ENCODE peak calls at places on chromosome 9, in seven cellular contexts. One of them, this sample, is unnamed.

GRCh38 chr9:122642226-122642625 is 15.2 kb downstream of the OR1B1 start:
- DNase-seq in AG10803: no peak
- DNase-seq in PC-3: peak
- DNase-seq in transverse colon: no peak
- DNase-seq in choroid plexus epithelial cell: peak
- DNase-seq in astrocyte: no peak
- DNase-seq in H1: no peak
- DNase-seq in this sample: peak

GRCh38 chr9:112757300-112757883 is 6.8 kb downstream of the SNX30 start:
- DNase-seq in astrocyte: no peak
- DNase-seq in AG10803: peak
- DNase-seq in choroid plexus epithelial cell: peak
- DNase-seq in PC-3: peak
- DNase-seq in H1: no peak
- DNase-seq in transverse colon: no peak
- DNase-seq in this sample: peak

GRCh38 chr9:22529426-22530199 is 83.0 kb downstream of the DMRTA1 start:
- DNase-seq in choroid plexus epithelial cell: peak
- DNase-seq in transverse colon: no peak
- DNase-seq in H1: no peak
- DNase-seq in PC-3: peak
- DNase-seq in astrocyte: peak
- DNase-seq in AG10803: no peak
- DNase-seq in this sample: no peak

GRCh38 chr9:75962186-75963036 is 71.9 kb downstream of the PCSK5 start:
- DNase-seq in transverse colon: no peak
- DNase-seq in H1: no peak
- DNase-seq in PC-3: no peak
- DNase-seq in choroid plexus epithelial cell: peak
- DNase-seq in AG10803: peak
- DNase-seq in astrocyte: no peak
- DNase-seq in this sample: no peak

GRCh38 chr9:133701981-133702797 is 36.0 kb downstream of the SARDH start:
- DNase-seq in AG10803: no peak
- DNase-seq in PC-3: no peak
- DNase-seq in choroid plexus epithelial cell: peak
- DNase-seq in astrocyte: peak
- DNase-seq in transverse colon: peak
- DNase-seq in H1: no peak
- DNase-seq in this sample: peak

GRCh38 chr9:6911901-6912650 is 154.3 kb downstream of the KDM4C start:
- DNase-seq in astrocyte: no peak
- DNase-seq in choroid plexus epithelial cell: no peak
- DNase-seq in H1: no peak
- DNase-seq in AG10803: peak
- DNase-seq in transverse colon: no peak
- DNase-seq in PC-3: no peak
- DNase-seq in this sample: no peak

GRCh38 chr9:35470894-35471293 is 19.0 kb upstream of the RUSC2 start:
- DNase-seq in astrocyte: peak
- DNase-seq in H1: no peak
- DNase-seq in PC-3: peak
- DNase-seq in AG10803: peak
- DNase-seq in transverse colon: no peak
- DNase-seq in choroid plexus epithelial cell: peak
- DNase-seq in this sample: peak

GRCh38 chr9:133612816-133613215 is 3.6 kb upstream of the FAM163B start:
- DNase-seq in choroid plexus epithelial cell: no peak
- DNase-seq in H1: no peak
- DNase-seq in PC-3: no peak
- DNase-seq in transverse colon: no peak
- DNase-seq in astrocyte: no peak
- DNase-seq in AG10803: no peak
- DNase-seq in this sample: no peak

GRCh38 chr9:109742759-109743388 is 37.1 kb upstream of the PALM2AKAP2 start:
- DNase-seq in AG10803: peak
- DNase-seq in astrocyte: peak
- DNase-seq in choroid plexus epithelial cell: peak
- DNase-seq in H1: no peak
- DNase-seq in PC-3: no peak
- DNase-seq in transverse colon: no peak
- DNase-seq in this sample: peak

GRCh38 chr9:12759767-12760166 is 15.1 kb upstream of the LURAP1L start:
- DNase-seq in astrocyte: peak
- DNase-seq in AG10803: peak
- DNase-seq in H1: no peak
- DNase-seq in PC-3: peak
- DNase-seq in choroid plexus epithelial cell: peak
- DNase-seq in transverse colon: no peak
- DNase-seq in this sample: peak

GRCh38 chr9:26811106-26811505 is 81.5 kb downstream of the CAAP1 start:
- DNase-seq in astrocyte: no peak
- DNase-seq in H1: no peak
- DNase-seq in choroid plexus epithelial cell: no peak
- DNase-seq in PC-3: peak
- DNase-seq in AG10803: no peak
- DNase-seq in transverse colon: no peak
- DNase-seq in this sample: peak

GRCh38 chr9:136049451-136050265 is 45.4 kb downstream of the NACC2 start:
- DNase-seq in AG10803: no peak
- DNase-seq in astrocyte: no peak
- DNase-seq in H1: no peak
- DNase-seq in choroid plexus epithelial cell: no peak
- DNase-seq in PC-3: no peak
- DNase-seq in transverse colon: no peak
- DNase-seq in this sample: no peak

GRCh38 chr9:136051568-136052432 is 43.3 kb downstream of the NACC2 start:
- DNase-seq in astrocyte: peak
- DNase-seq in PC-3: peak
- DNase-seq in transverse colon: peak
- DNase-seq in choroid plexus epithelial cell: peak
- DNase-seq in H1: peak
- DNase-seq in AG10803: peak
- DNase-seq in this sample: peak

GRCh38 chr9:136052433-136052880 is 42.6 kb downstream of the NACC2 start:
- DNase-seq in choroid plexus epithelial cell: no peak
- DNase-seq in H1: no peak
- DNase-seq in PC-3: peak
- DNase-seq in AG10803: peak
- DNase-seq in transverse colon: no peak
- DNase-seq in astrocyte: no peak
- DNase-seq in this sample: peak

GRCh38 chr9:136050266-136050705 is 44.8 kb downstream of the NACC2 start:
- DNase-seq in PC-3: no peak
- DNase-seq in choroid plexus epithelial cell: no peak
- DNase-seq in H1: no peak
- DNase-seq in AG10803: no peak
- DNase-seq in astrocyte: no peak
- DNase-seq in transverse colon: no peak
- DNase-seq in this sample: no peak

DNA sequence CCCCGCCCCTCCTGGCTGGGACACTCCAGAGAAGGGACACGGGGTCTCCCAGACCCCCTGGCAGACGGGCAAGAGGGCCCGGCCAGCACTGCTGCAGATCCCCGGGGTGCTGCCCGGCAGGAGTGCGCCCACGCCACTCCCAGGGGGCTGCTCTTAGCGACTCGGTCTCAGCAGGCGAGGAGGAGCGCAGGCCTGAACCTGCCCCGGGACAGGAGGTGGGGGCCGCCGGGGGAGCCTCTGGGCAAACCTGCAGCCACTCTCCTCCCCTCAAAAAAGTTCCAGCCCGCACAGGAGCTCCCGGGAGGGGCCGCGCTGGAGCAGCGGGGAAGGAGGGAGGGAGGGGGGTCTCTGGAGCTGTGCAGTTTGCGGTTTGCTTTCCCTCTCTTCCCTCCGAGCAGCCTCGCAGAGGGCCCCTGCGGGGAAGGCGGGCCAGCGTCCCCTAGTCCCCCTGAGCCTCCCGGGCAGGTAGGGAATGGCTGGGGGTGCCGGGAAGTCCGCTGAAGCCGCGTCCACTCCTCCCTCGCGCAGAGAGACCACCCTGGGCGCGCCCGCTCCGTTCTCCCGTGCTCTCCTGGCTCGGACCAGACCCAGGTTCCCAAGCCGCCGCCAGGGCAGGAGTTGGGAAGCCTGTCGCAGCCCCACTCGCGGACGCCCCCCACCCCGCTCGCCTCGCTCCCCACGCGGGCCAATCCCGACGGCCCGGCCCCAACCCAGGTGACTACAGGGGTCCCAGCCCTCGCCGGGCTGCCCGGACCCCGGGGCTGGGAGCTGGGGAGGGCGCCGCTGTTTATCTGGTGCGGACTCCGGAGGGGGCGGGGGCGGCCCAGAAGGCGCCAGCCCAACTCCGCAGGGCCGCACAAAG is 44.2 kb downstream of the NACC2 start:
- DNase-seq in transverse colon: no peak
- DNase-seq in PC-3: no peak
- DNase-seq in astrocyte: no peak
- DNase-seq in choroid plexus epithelial cell: no peak
- DNase-seq in H1: no peak
- DNase-seq in AG10803: no peak
- DNase-seq in this sample: no peak
- H3K4me3 ChIP-seq in transverse colon: peak
- H3K4me3 ChIP-seq in PC-3: peak
- H3K4me3 ChIP-seq in astrocyte: peak
- H3K4me3 ChIP-seq in choroid plexus epithelial cell: peak
- H3K4me3 ChIP-seq in H1: peak
- H3K4me3 ChIP-seq in AG10803: peak
- H3K4me3 ChIP-seq in this sample: peak

DNA sequence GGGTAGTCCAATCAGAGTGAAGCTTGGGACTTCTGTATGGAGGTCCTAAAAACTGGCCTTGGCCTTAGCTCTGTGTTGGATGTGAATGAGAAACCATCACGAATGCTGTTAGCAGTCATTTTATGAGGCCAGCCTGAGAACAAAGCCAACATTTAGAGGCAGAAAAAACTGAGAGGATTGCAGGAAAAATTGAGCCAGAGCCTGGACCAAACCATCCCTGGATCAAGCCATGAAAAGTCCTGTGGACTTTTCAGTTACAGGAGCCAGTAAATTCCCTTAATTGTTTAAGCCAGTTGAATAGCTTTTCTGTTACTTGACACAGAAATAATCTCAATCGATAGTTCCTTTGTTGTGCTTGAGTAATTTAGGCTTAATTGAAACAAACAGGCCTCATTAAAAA is 42.6 kb upstream of the SPATA31D4 start:
- DNase-seq in choroid plexus epithelial cell: no peak
- DNase-seq in transverse colon: no peak
- DNase-seq in astrocyte: no peak
- DNase-seq in H1: no peak
- DNase-seq in AG10803: no peak
- DNase-seq in PC-3: no peak
- DNase-seq in this sample: no peak
- TF ChIP-seq CTCF in choroid plexus epithelial cell: no peak
- TF ChIP-seq CTCF in transverse colon: no peak
- TF ChIP-seq CTCF in astrocyte: no peak
- TF ChIP-seq CTCF in H1: no peak
- TF ChIP-seq CTCF in AG10803: no peak
- TF ChIP-seq CTCF in PC-3: no peak
- TF ChIP-seq CTCF in this sample: no peak

DNA sequence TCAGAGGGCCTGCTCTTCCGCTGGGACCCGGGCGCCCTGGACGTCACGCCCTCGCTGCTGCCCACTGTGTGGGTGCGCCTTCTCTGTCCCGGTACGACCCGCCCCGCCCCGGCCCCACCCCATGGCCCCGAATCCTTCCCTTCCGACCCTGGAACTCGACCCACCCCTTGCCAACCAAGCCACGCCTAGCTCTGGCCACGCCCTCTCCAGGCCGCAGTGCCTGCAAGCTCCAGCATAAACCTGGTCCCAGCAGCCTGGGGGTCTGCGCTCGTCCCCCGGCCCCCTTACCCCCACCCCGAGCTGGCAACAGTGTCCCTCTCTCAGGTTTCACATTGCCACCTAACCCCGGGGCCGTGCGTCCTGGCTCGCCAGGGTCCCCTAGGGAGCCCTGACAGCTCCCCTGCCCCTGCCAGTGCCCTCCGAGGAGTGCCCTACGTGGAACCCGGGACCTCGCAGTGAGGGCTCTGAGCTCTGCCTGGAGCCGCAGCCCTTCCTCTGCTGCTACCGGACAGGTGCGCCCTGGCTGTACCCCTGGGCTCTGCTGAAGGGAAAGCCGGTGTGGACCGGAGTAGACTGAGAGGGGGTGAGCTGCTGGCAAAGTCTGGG is 3.4 kb downstream of the ADGRD2 start:
- DNase-seq in AG10803: no peak
- DNase-seq in transverse colon: peak
- DNase-seq in PC-3: no peak
- DNase-seq in choroid plexus epithelial cell: no peak
- DNase-seq in astrocyte: no peak
- DNase-seq in H1: no peak
- DNase-seq in this sample: no peak
- H3K4me3 ChIP-seq in AG10803: no peak
- H3K4me3 ChIP-seq in transverse colon: peak
- H3K4me3 ChIP-seq in PC-3: no peak
- H3K4me3 ChIP-seq in choroid plexus epithelial cell: no peak
- H3K4me3 ChIP-seq in astrocyte: no peak
- H3K4me3 ChIP-seq in H1: peak
- H3K4me3 ChIP-seq in this sample: no peak

DNA sequence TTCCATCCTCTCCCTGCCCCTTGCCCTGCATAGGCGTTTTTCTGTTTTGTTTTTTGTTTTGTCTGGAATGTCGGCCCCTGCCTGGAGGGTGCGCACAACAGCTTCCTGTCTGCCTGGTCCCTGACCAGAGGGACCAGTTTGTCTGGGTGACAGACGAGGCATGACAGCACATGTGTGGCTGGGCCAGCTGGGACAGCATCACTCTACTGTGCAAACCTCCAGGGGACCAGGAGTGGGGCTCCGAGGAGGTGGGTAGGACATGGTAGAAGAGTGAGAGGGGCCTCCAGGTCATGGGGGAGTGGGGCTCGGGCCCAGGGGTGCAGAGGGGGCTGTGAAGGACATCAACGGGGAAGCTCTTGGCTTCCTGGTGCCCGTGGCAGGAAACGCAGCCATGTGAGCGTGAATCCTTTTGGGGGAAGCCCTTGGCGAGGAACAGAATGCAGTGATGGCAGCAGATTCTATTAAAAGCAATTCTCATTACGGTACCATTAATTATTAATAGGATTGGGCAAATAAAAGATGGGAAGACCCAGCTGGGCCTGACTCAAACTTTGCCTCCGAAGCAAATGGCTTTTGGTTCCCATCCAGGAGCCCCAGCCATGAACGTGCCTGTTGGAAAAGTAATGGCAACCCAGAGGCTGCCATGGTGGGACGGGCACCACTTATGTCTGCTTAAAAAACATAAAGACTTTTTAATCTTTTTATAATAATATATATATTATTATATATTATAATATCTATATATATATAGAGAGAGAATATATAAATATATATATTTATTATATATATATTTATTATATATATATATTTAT is 184.4 kb upstream of the IER5L start:
- DNase-seq in transverse colon: no peak
- DNase-seq in AG10803: no peak
- DNase-seq in H1: no peak
- DNase-seq in astrocyte: no peak
- DNase-seq in PC-3: peak
- DNase-seq in choroid plexus epithelial cell: no peak
- DNase-seq in this sample: no peak
- TF ChIP-seq CTCF in transverse colon: no peak
- TF ChIP-seq CTCF in AG10803: no peak
- TF ChIP-seq CTCF in H1: no peak
- TF ChIP-seq CTCF in astrocyte: no peak
- TF ChIP-seq CTCF in PC-3: peak
- TF ChIP-seq CTCF in choroid plexus epithelial cell: peak
- TF ChIP-seq CTCF in this sample: no peak

This sample was measured in fibroblast of pulmonary artery.